ENCODE peak calls at places on chromosomes 12 and 14, in nine cellular contexts. K, Y, F, M, J, N, P, I and O are unnamed samples.

GRCh38 chr12:116964740-116965090 is 54.0 kb downstream of the FBXW8 start:
- DNase-seq in J (no peak), M (no peak), P (no peak), F (no peak), N (no peak), K (no peak), Y (no peak), I (no peak), O (no peak)

GRCh38 chr12:84507914-84508313 is 404.7 kb downstream of the SLC6A15 start:
- DNase-seq in K (no peak), M (no peak), I (no peak), N (no peak), P (no peak), F (no peak), J (no peak), Y (no peak), O (no peak)

GRCh38 chr12:24396266-24396665 is 446.8 kb upstream of the SOX5 start:
- DNase-seq in K (no peak), P (no peak), M (no peak), J (no peak), I (no peak), Y (no peak), N (no peak), F (no peak), O (no peak)

GRCh38 chr12:13133886-13134285 is 30.4 kb upstream of the GSG1 start:
- DNase-seq in F (no peak), N (no peak), P (no peak), J (no peak), M (no peak), Y (no peak), I (no peak), K (no peak), O (no peak)

GRCh38 chr14:104130974-104131651 is 7.3 kb upstream of the KIF26A start:
- DNase-seq in I (no peak), J (peak), Y (no peak), M (no peak), F (no peak), K (peak), P (peak), N (peak), O (no peak)

GRCh38 chr14:60649815-60650381 is 621 bp upstream of the SIX1 start:
- DNase-seq in N (no peak), Y (no peak), F (no peak), J (no peak), P (peak), K (peak), M (no peak), I (no peak), O (no peak)

GRCh38 chr14:37584211-37585100 is 10.6 kb downstream of the FOXA1 start:
- DNase-seq in K (no peak), Y (no peak), I (no peak), J (no peak), N (peak), M (no peak), F (no peak), P (peak), O (no peak)

GRCh38 chr12:108691995-108692808 is 39.1 kb downstream of the CORO1C start:
- DNase-seq in I (no peak), K (no peak), M (peak), P (no peak), Y (no peak), N (no peak), J (no peak), F (no peak), O (no peak)

GRCh38 chr12:92502417-92503028 is 200.3 kb upstream of the PLEKHG7 start:
- DNase-seq in I (no peak), K (no peak), J (no peak), Y (peak), F (no peak), P (peak), M (no peak), N (no peak), O (no peak)

GRCh38 chr12:25712169-25712568 is 159.1 kb upstream of the LMNTD1 start:
- DNase-seq in Y (no peak), M (no peak), F (no peak), P (no peak), K (no peak), J (no peak), I (no peak), N (no peak), O (no peak)

GRCh38 chr12:65818454-65819382 is 5.6 kb upstream of the HMGA2 start:
- DNase-seq in J (no peak), N (no peak), P (no peak), K (peak), I (no peak), M (no peak), F (no peak), Y (no peak), O (no peak)